ENCODE peak calls at places on chromosomes 2 and 18, in four cellular contexts. L, R, J and K are unnamed samples.

GRCh38 chr2:74599676-74600075 is 45.2 kb downstream of the DOK1 start:
- DNase-seq in J (no peak), L (no peak), R (no peak), K (no peak)

GRCh38 chr2:173373286-173373685 is 18.6 kb downstream of the CDCA7 start:
- DNase-seq in L (no peak), R (no peak), J (no peak), K (no peak)

GRCh38 chr2:42047488-42048317 is at the start of gene PKDCC:
- DNase-seq in L (peak; percentile 49), R (peak; percentile 78), J (peak; percentile 85), K (peak; percentile 45)

GRCh38 chr2:73851274-73851673 is 22.5 kb downstream of the STAMBP start:
- DNase-seq in J (no peak), R (no peak), L (no peak), K (no peak)

GRCh38 chr2:55883829-55884228 is 39.8 kb downstream of the EFEMP1 start:
- DNase-seq in J (no peak), L (peak; percentile 27), R (no peak), K (no peak)

GRCh38 chr2:240051697-240052096 is 1.6 kb downstream of the OR6B3 start:
- DNase-seq in L (no peak), R (no peak), J (no peak), K (no peak)

GRCh38 chr18:74146756-74147155 is 878 bp downstream of the FBXO15 start:
- DNase-seq in R (no peak), J (no peak), L (peak; percentile 1), K (no peak)

GRCh38 chr2:182248362-182248761 is 178.5 kb downstream of the PDE1A start:
- DNase-seq in L (no peak), J (no peak), R (no peak), K (no peak)

GRCh38 chr18:79612291-79613108 is 67.1 kb upstream of the CTDP1 start:
- DNase-seq in L (no peak), R (no peak), J (no peak), K (no peak)

GRCh38 chr18:56593906-56594305 is 44.5 kb downstream of the TXNL1 start:
- DNase-seq in J (peak; percentile 41), L (peak; percentile 30), R (no peak), K (no peak)

GRCh38 chr2:79717364-79718007 is 204.6 kb downstream of the CTNNA2 start:
- DNase-seq in J (peak; percentile 95), L (peak; percentile 99), R (no peak), K (peak; percentile 89)

GRCh38 chr2:156398176-156398575 is 38.0 kb upstream of the GPD2 start:
- DNase-seq in L (no peak), J (no peak), R (no peak), K (no peak)

GRCh38 chr2:51995293-51995692 is 963.4 kb upstream of the NRXN1 start:
- DNase-seq in L (peak; percentile 66), J (peak; percentile 83), R (no peak), K (no peak)

GRCh38 chr18:8946046-8946838 is 156.3 kb upstream of the NDUFV2 start:
- DNase-seq in J (peak; percentile 98), L (peak; percentile 97), R (no peak), K (peak; percentile 92)

GRCh38 chr2:16394072-16394985 is 271.3 kb downstream of the CYRIA start:
- DNase-seq in J (no peak), R (no peak), L (no peak), K (no peak)

GRCh38 chr2:96608459-96609455 is 29.4 kb downstream of the KANSL3 start:
- DNase-seq in J (peak; percentile 28), L (peak; percentile 95), R (peak; percentile 31), K (peak; percentile 18)

GRCh38 chr18:44536619-44537018 is 144.1 kb upstream of the SETBP1 start:
- DNase-seq in J (no peak), R (no peak), L (no peak), K (no peak)

GRCh38 chr2:96264086-96264485 is 1.7 kb downstream of the TMEM127 start:
- DNase-seq in J (no peak), L (no peak), R (no peak), K (no peak)

GRCh38 chr2:28927878-28928277 is 33.4 kb downstream of the WDR43 start:
- DNase-seq in J (no peak), R (no peak), L (no peak), K (no peak)

GRCh38 chr2:39216495-39217191 is 27.1 kb downstream of the CDKL4 start:
- DNase-seq in R (no peak), L (no peak), J (no peak), K (no peak)

GRCh38 chr2:181178823-181179412 is 198.5 kb downstream of the UBE2E3 start:
- DNase-seq in J (no peak), R (no peak), L (peak; percentile 14), K (no peak)

GRCh38 chr18:49241852-49242251 is 218.6 kb downstream of the DYM start:
- DNase-seq in R (no peak), L (peak; percentile 4), J (peak; percentile 61), K (peak; percentile 7)

GRCh38 chr18:42373584-42373983 is 418.6 kb downstream of the PIK3C3 start:
- DNase-seq in L (no peak), R (no peak), J (no peak), K (no peak)

GRCh38 chr2:228318218-228318617 is 136.7 kb upstream of the SPHKAP start:
- DNase-seq in L (peak; percentile 65), J (peak; percentile 8), R (no peak), K (peak; percentile 32)

GRCh38 chr2:240431276-240431662 is 4.2 kb upstream of the GPC1 start:
- DNase-seq in J (no peak), R (no peak), L (no peak), K (no peak)

GRCh38 chr2:203596183-203596582 is 61.1 kb upstream of the RAPH1 start:
- DNase-seq in R (no peak), L (no peak), J (no peak), K (no peak)

GRCh38 chr2:148720501-148720998 is 76.0 kb downstream of the EPC2 start:
- DNase-seq in L (no peak), R (no peak), J (peak; percentile 23), K (no peak)